ENCODE peak calls at places on chromosomes 3 and 15, in eight cellular contexts. One of them, this sample, is unnamed.

GRCh38 chr3:157999246-157999645 is 107.0 kb downstream of the SHOX2 start:
- DNase-seq in uterus: no peak
- DNase-seq in transverse colon: no peak
- DNase-seq in suprapubic skin: no peak
- DNase-seq in sigmoid colon: no peak
- DNase-seq in H1: no peak
- DNase-seq in GM12878: no peak
- DNase-seq in GM12892: no peak
- DNase-seq in this sample: no peak

GRCh38 chr3:195070321-195070720 is 200.6 kb downstream of the XXYLT1 start:
- DNase-seq in uterus: no peak
- DNase-seq in transverse colon: peak; percentile 7
- DNase-seq in suprapubic skin: no peak
- DNase-seq in sigmoid colon: peak; percentile 22
- DNase-seq in H1: no peak
- DNase-seq in GM12878: no peak
- DNase-seq in GM12892: no peak
- DNase-seq in this sample: no peak

GRCh38 chr3:9915252-9916141 is 1.4 kb upstream of the IL17RC start:
- DNase-seq in uterus: peak; percentile 78
- DNase-seq in transverse colon: peak; percentile 77
- DNase-seq in suprapubic skin: peak; percentile 83
- DNase-seq in sigmoid colon: peak; percentile 91
- DNase-seq in H1: no peak
- DNase-seq in GM12878: no peak
- DNase-seq in GM12892: no peak
- DNase-seq in this sample: peak; percentile 83

GRCh38 chr15:43893956-43894355 is 67.2 kb downstream of the WDR76 start:
- DNase-seq in uterus: no peak
- DNase-seq in transverse colon: no peak
- DNase-seq in suprapubic skin: no peak
- DNase-seq in sigmoid colon: no peak
- DNase-seq in H1: no peak
- DNase-seq in GM12878: no peak
- DNase-seq in GM12892: no peak
- DNase-seq in this sample: no peak

GRCh38 chr3:194443911-194444310 is 42.9 kb downstream of the ATP13A3 start:
- DNase-seq in uterus: no peak
- DNase-seq in transverse colon: no peak
- DNase-seq in suprapubic skin: no peak
- DNase-seq in sigmoid colon: no peak
- DNase-seq in H1: no peak
- DNase-seq in GM12878: no peak
- DNase-seq in GM12892: no peak
- DNase-seq in this sample: no peak

GRCh38 chr15:77048135-77048866 is 22.6 kb downstream of the TSPAN3 start:
- DNase-seq in uterus: no peak
- DNase-seq in transverse colon: no peak
- DNase-seq in suprapubic skin: no peak
- DNase-seq in sigmoid colon: no peak
- DNase-seq in H1: no peak
- DNase-seq in GM12878: no peak
- DNase-seq in GM12892: no peak
- DNase-seq in this sample: no peak

GRCh38 chr3:195079636-195080035 is 191.3 kb downstream of the XXYLT1 start:
- DNase-seq in uterus: no peak
- DNase-seq in transverse colon: no peak
- DNase-seq in suprapubic skin: no peak
- DNase-seq in sigmoid colon: no peak
- DNase-seq in H1: no peak
- DNase-seq in GM12878: no peak
- DNase-seq in GM12892: no peak
- DNase-seq in this sample: no peak

GRCh38 chr15:64836023-64836536 is 5.6 kb upstream of the PLEKHO2 start:
- DNase-seq in uterus: no peak
- DNase-seq in transverse colon: no peak
- DNase-seq in suprapubic skin: no peak
- DNase-seq in sigmoid colon: peak; percentile 71
- DNase-seq in H1: no peak
- DNase-seq in GM12878: no peak
- DNase-seq in GM12892: no peak
- DNase-seq in this sample: no peak

GRCh38 chr15:93200448-93201226 is 111.6 kb upstream of the RGMA start:
- DNase-seq in uterus: peak; percentile 39
- DNase-seq in transverse colon: no peak
- DNase-seq in suprapubic skin: no peak
- DNase-seq in sigmoid colon: peak; percentile 68
- DNase-seq in H1: no peak
- DNase-seq in GM12878: no peak
- DNase-seq in GM12892: no peak
- DNase-seq in this sample: no peak

GRCh38 chr15:25790003-25790660 is 73.0 kb downstream of the ATP10A start:
- DNase-seq in uterus: peak; percentile 70
- DNase-seq in transverse colon: peak; percentile 42
- DNase-seq in suprapubic skin: peak; percentile 82
- DNase-seq in sigmoid colon: peak; percentile 91
- DNase-seq in H1: no peak
- DNase-seq in GM12878: no peak
- DNase-seq in GM12892: no peak
- DNase-seq in this sample: no peak

GRCh38 chr3:58296269-58296668 is 9.8 kb upstream of the RPP14 start:
- DNase-seq in uterus: no peak
- DNase-seq in transverse colon: no peak
- DNase-seq in suprapubic skin: no peak
- DNase-seq in sigmoid colon: no peak
- DNase-seq in H1: no peak
- DNase-seq in GM12878: no peak
- DNase-seq in GM12892: no peak
- DNase-seq in this sample: no peak

GRCh38 chr15:80855206-80855605 is 76.0 kb downstream of the CEMIP start:
- DNase-seq in uterus: no peak
- DNase-seq in transverse colon: no peak
- DNase-seq in suprapubic skin: no peak
- DNase-seq in sigmoid colon: no peak
- DNase-seq in H1: no peak
- DNase-seq in GM12878: no peak
- DNase-seq in GM12892: no peak
- DNase-seq in this sample: no peak

GRCh38 chr15:66917904-66918448 is 147.4 kb upstream of the SMAD3 start:
- DNase-seq in uterus: no peak
- DNase-seq in transverse colon: no peak
- DNase-seq in suprapubic skin: no peak
- DNase-seq in sigmoid colon: peak; percentile 6
- DNase-seq in H1: no peak
- DNase-seq in GM12878: no peak
- DNase-seq in GM12892: no peak
- DNase-seq in this sample: no peak

GRCh38 chr3:140198242-140198641 is 263.3 kb downstream of the CLSTN2 start:
- DNase-seq in uterus: no peak
- DNase-seq in transverse colon: no peak
- DNase-seq in suprapubic skin: no peak
- DNase-seq in sigmoid colon: no peak
- DNase-seq in H1: no peak
- DNase-seq in GM12878: no peak
- DNase-seq in GM12892: no peak
- DNase-seq in this sample: no peak

GRCh38 chr15:100559330-100559729 is 30.6 kb upstream of the CERS3 start:
- DNase-seq in uterus: no peak
- DNase-seq in transverse colon: peak; percentile 21
- DNase-seq in suprapubic skin: peak; percentile 83
- DNase-seq in sigmoid colon: peak; percentile 74
- DNase-seq in H1: no peak
- DNase-seq in GM12878: no peak
- DNase-seq in GM12892: no peak
- DNase-seq in this sample: no peak

GRCh38 chr3:161925749-161926360 is 429.2 kb downstream of the OTOL1 start:
- DNase-seq in uterus: no peak
- DNase-seq in transverse colon: no peak
- DNase-seq in suprapubic skin: no peak
- DNase-seq in sigmoid colon: no peak
- DNase-seq in H1: no peak
- DNase-seq in GM12878: no peak
- DNase-seq in GM12892: no peak
- DNase-seq in this sample: no peak

GRCh38 chr3:46318207-46318606 is 35.7 kb upstream of the CCR2 start:
- DNase-seq in uterus: no peak
- DNase-seq in transverse colon: no peak
- DNase-seq in suprapubic skin: no peak
- DNase-seq in sigmoid colon: no peak
- DNase-seq in H1: no peak
- DNase-seq in GM12878: no peak
- DNase-seq in GM12892: no peak
- DNase-seq in this sample: no peak

GRCh38 chr3:6262035-6262434 is 598.9 kb upstream of the GRM7 start:
- DNase-seq in uterus: no peak
- DNase-seq in transverse colon: no peak
- DNase-seq in suprapubic skin: no peak
- DNase-seq in sigmoid colon: no peak
- DNase-seq in H1: no peak
- DNase-seq in GM12878: no peak
- DNase-seq in GM12892: no peak
- DNase-seq in this sample: no peak

GRCh38 chr3:107644631-107645030 is 121.9 kb downstream of the BBX start:
- DNase-seq in uterus: no peak
- DNase-seq in transverse colon: no peak
- DNase-seq in suprapubic skin: no peak
- DNase-seq in sigmoid colon: no peak
- DNase-seq in H1: no peak
- DNase-seq in GM12878: no peak
- DNase-seq in GM12892: no peak
- DNase-seq in this sample: no peak

GRCh38 chr3:84946240-84946639 is 12.5 kb upstream of the CADM2 start:
- DNase-seq in uterus: no peak
- DNase-seq in transverse colon: no peak
- DNase-seq in suprapubic skin: no peak
- DNase-seq in sigmoid colon: no peak
- DNase-seq in H1: no peak
- DNase-seq in GM12878: no peak
- DNase-seq in GM12892: no peak
- DNase-seq in this sample: no peak

GRCh38 chr15:85339976-85340665 is 40.3 kb upstream of the AKAP13 start:
- DNase-seq in uterus: no peak
- DNase-seq in transverse colon: no peak
- DNase-seq in suprapubic skin: no peak
- DNase-seq in sigmoid colon: no peak
- DNase-seq in H1: no peak
- DNase-seq in GM12878: no peak
- DNase-seq in GM12892: no peak
- DNase-seq in this sample: no peak

GRCh38 chr15:41498657-41499056 is 5.0 kb downstream of the ITPKA start:
- DNase-seq in uterus: no peak
- DNase-seq in transverse colon: no peak
- DNase-seq in suprapubic skin: no peak
- DNase-seq in sigmoid colon: no peak
- DNase-seq in H1: no peak
- DNase-seq in GM12878: no peak
- DNase-seq in GM12892: no peak
- DNase-seq in this sample: no peak

GRCh38 chr3:189902230-189903186 is 218.2 kb downstream of the P3H2 start:
- DNase-seq in uterus: no peak
- DNase-seq in transverse colon: no peak
- DNase-seq in suprapubic skin: no peak
- DNase-seq in sigmoid colon: no peak
- DNase-seq in H1: no peak
- DNase-seq in GM12878: no peak
- DNase-seq in GM12892: no peak
- DNase-seq in this sample: no peak

GRCh38 chr3:129627350-129628168 is 21.1 kb upstream of the PLXND1 start:
- DNase-seq in uterus: peak; percentile 81
- DNase-seq in transverse colon: peak; percentile 75
- DNase-seq in suprapubic skin: peak; percentile 89
- DNase-seq in sigmoid colon: peak; percentile 87
- DNase-seq in H1: no peak
- DNase-seq in GM12878: peak; percentile 45
- DNase-seq in GM12892: peak; percentile 80
- DNase-seq in this sample: peak; percentile 84

GRCh38 chr15:78065284-78065872 is 12.1 kb downstream of the TBC1D2B start:
- DNase-seq in uterus: peak; percentile 89
- DNase-seq in transverse colon: peak; percentile 66
- DNase-seq in suprapubic skin: peak; percentile 88
- DNase-seq in sigmoid colon: peak; percentile 91
- DNase-seq in H1: no peak
- DNase-seq in GM12878: no peak
- DNase-seq in GM12892: no peak
- DNase-seq in this sample: no peak
- TF ChIP-seq POLR2A in uterus: peak; percentile 29
- TF ChIP-seq POLR2A in transverse colon: no peak
- TF ChIP-seq POLR2A in suprapubic skin: no peak
- TF ChIP-seq POLR2A in sigmoid colon: no peak
- TF ChIP-seq POLR2A in H1: no peak
- TF ChIP-seq POLR2A in GM12878: no peak
- TF ChIP-seq POLR2A in GM12892: no peak
- TF ChIP-seq POLR2A in this sample: no peak

DNA sequence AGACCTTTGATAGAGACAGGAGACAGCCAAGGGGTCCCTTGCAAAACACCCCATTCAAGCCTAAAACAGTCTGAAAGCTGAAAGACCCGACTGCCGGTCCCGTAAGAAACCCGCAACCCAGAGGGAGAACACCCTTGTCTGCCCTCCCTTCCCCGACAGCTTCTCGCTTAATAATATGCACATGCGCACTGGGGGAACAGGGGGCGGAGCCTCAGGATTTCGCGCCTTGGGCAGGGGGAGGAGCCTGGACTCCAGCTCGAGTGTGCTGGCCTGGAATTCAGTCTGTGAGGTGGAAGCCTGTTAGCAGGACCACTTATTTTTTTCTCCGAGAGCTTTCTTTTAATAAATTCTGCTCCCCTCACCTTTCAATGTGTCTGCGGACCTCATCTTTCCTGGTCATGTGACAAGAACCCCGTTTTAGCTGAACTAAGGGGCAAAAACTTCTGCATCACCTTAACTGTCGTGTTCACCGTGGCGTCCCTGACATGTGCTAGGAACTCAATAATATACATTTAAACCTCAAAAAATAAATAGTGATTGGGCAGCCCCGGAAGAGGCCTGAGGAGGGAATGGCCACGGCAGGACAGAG is 17.0 kb downstream of the TNFAIP8L3 start:
- DNase-seq in uterus: peak; percentile 85
- DNase-seq in transverse colon: peak; percentile 71
- DNase-seq in suprapubic skin: no peak
- DNase-seq in sigmoid colon: peak; percentile 84
- DNase-seq in H1: peak; percentile 66
- DNase-seq in GM12878: peak; percentile 48
- DNase-seq in GM12892: no peak
- DNase-seq in this sample: peak; percentile 90
- TF ChIP-seq POLR2A in uterus: peak; percentile 25
- TF ChIP-seq POLR2A in transverse colon: no peak
- TF ChIP-seq POLR2A in suprapubic skin: no peak
- TF ChIP-seq POLR2A in sigmoid colon: no peak
- TF ChIP-seq POLR2A in H1: peak; percentile 69
- TF ChIP-seq POLR2A in GM12878: peak; percentile 60
- TF ChIP-seq POLR2A in GM12892: peak; percentile 41
- TF ChIP-seq POLR2A in this sample: peak; percentile 72

GRCh38 chr3:112086018-112086854 is at the start of gene C3orf52:
- DNase-seq in uterus: peak; percentile 58
- DNase-seq in transverse colon: peak; percentile 93
- DNase-seq in suprapubic skin: peak; percentile 81
- DNase-seq in sigmoid colon: peak; percentile 86
- DNase-seq in H1: peak; percentile 61
- DNase-seq in GM12878: no peak
- DNase-seq in GM12892: peak; percentile 75
- DNase-seq in this sample: peak; percentile 64
- TF ChIP-seq POLR2A in uterus: no peak
- TF ChIP-seq POLR2A in transverse colon: peak; percentile 93
- TF ChIP-seq POLR2A in suprapubic skin: no peak
- TF ChIP-seq POLR2A in sigmoid colon: no peak
- TF ChIP-seq POLR2A in H1: peak; percentile 74
- TF ChIP-seq POLR2A in GM12878: no peak
- TF ChIP-seq POLR2A in GM12892: no peak
- TF ChIP-seq POLR2A in this sample: no peak

GRCh38 chr3:186612721-186613636 is at the start of gene AHSG:
- DNase-seq in uterus: no peak
- DNase-seq in transverse colon: no peak
- DNase-seq in suprapubic skin: no peak
- DNase-seq in sigmoid colon: no peak
- DNase-seq in H1: no peak
- DNase-seq in GM12878: no peak
- DNase-seq in GM12892: no peak
- DNase-seq in this sample: no peak
- TF ChIP-seq POLR2A in uterus: no peak
- TF ChIP-seq POLR2A in transverse colon: no peak
- TF ChIP-seq POLR2A in suprapubic skin: no peak
- TF ChIP-seq POLR2A in sigmoid colon: no peak
- TF ChIP-seq POLR2A in H1: no peak
- TF ChIP-seq POLR2A in GM12878: no peak
- TF ChIP-seq POLR2A in GM12892: no peak
- TF ChIP-seq POLR2A in this sample: no peak